ENCODE peak calls at places on chromosomes 6 and 20, in six cellular contexts. One of them, this sample, is unnamed.

GRCh38 chr6:131683479-131683878 is 17.7 kb downstream of the OR2A4 start:
- DNase-seq in left ventricle myocardium inferior: no peak
- DNase-seq in activated CD8-positive, alpha-beta memory T cell treated with anti-CD3 and anti-CD28 coated beads for 48 hours: no peak
- DNase-seq in stimulated activated naive CD8-positive, alpha-beta T cell treated with anti-CD3 and anti-CD28 coated beads, Interleukin-15, amount 100 ng/mL, for 72 hours: no peak
- DNase-seq in activated CD4-positive, alpha-beta T cell treated with anti-CD3 and anti-CD28 coated beads, Interleukin-2, amount 50 U/mL, for 1 hour: no peak
- DNase-seq in putamen: no peak
- DNase-seq in this sample: no peak

GRCh38 chr6:130676077-130676772 is 151.0 kb upstream of the SMLR1 start:
- DNase-seq in putamen: no peak
- DNase-seq in activated CD8-positive, alpha-beta memory T cell treated with anti-CD3 and anti-CD28 coated beads for 48 hours: no peak
- DNase-seq in left ventricle myocardium inferior: no peak
- DNase-seq in activated CD4-positive, alpha-beta T cell treated with anti-CD3 and anti-CD28 coated beads, Interleukin-2, amount 50 U/mL, for 1 hour: no peak
- DNase-seq in stimulated activated naive CD8-positive, alpha-beta T cell treated with anti-CD3 and anti-CD28 coated beads, Interleukin-15, amount 100 ng/mL, for 72 hours: no peak
- DNase-seq in this sample: peak

GRCh38 chr6:3516094-3516493 is 59.2 kb upstream of the SLC22A23 start:
- DNase-seq in activated CD8-positive, alpha-beta memory T cell treated with anti-CD3 and anti-CD28 coated beads for 48 hours: no peak
- DNase-seq in putamen: no peak
- DNase-seq in stimulated activated naive CD8-positive, alpha-beta T cell treated with anti-CD3 and anti-CD28 coated beads, Interleukin-15, amount 100 ng/mL, for 72 hours: no peak
- DNase-seq in activated CD4-positive, alpha-beta T cell treated with anti-CD3 and anti-CD28 coated beads, Interleukin-2, amount 50 U/mL, for 1 hour: no peak
- DNase-seq in left ventricle myocardium inferior: no peak
- DNase-seq in this sample: peak

GRCh38 chr6:110874880-110875547 is 429 bp downstream of the AMD1 start:
- DNase-seq in stimulated activated naive CD8-positive, alpha-beta T cell treated with anti-CD3 and anti-CD28 coated beads, Interleukin-15, amount 100 ng/mL, for 72 hours: peak
- DNase-seq in activated CD4-positive, alpha-beta T cell treated with anti-CD3 and anti-CD28 coated beads, Interleukin-2, amount 50 U/mL, for 1 hour: no peak
- DNase-seq in putamen: no peak
- DNase-seq in left ventricle myocardium inferior: peak
- DNase-seq in activated CD8-positive, alpha-beta memory T cell treated with anti-CD3 and anti-CD28 coated beads for 48 hours: peak
- DNase-seq in this sample: no peak

GRCh38 chr20:37940161-37940560 is 37.2 kb downstream of the VSTM2L start:
- DNase-seq in left ventricle myocardium inferior: no peak
- DNase-seq in activated CD8-positive, alpha-beta memory T cell treated with anti-CD3 and anti-CD28 coated beads for 48 hours: no peak
- DNase-seq in putamen: no peak
- DNase-seq in activated CD4-positive, alpha-beta T cell treated with anti-CD3 and anti-CD28 coated beads, Interleukin-2, amount 50 U/mL, for 1 hour: no peak
- DNase-seq in stimulated activated naive CD8-positive, alpha-beta T cell treated with anti-CD3 and anti-CD28 coated beads, Interleukin-15, amount 100 ng/mL, for 72 hours: no peak
- DNase-seq in this sample: no peak

GRCh38 chr6:134169881-134170486 is 117.6 kb upstream of the SLC2A12 start:
- DNase-seq in stimulated activated naive CD8-positive, alpha-beta T cell treated with anti-CD3 and anti-CD28 coated beads, Interleukin-15, amount 100 ng/mL, for 72 hours: no peak
- DNase-seq in activated CD8-positive, alpha-beta memory T cell treated with anti-CD3 and anti-CD28 coated beads for 48 hours: no peak
- DNase-seq in putamen: no peak
- DNase-seq in activated CD4-positive, alpha-beta T cell treated with anti-CD3 and anti-CD28 coated beads, Interleukin-2, amount 50 U/mL, for 1 hour: no peak
- DNase-seq in left ventricle myocardium inferior: no peak
- DNase-seq in this sample: no peak

GRCh38 chr6:148868901-148869300 is 122.1 kb downstream of the UST start:
- DNase-seq in activated CD8-positive, alpha-beta memory T cell treated with anti-CD3 and anti-CD28 coated beads for 48 hours: no peak
- DNase-seq in activated CD4-positive, alpha-beta T cell treated with anti-CD3 and anti-CD28 coated beads, Interleukin-2, amount 50 U/mL, for 1 hour: no peak
- DNase-seq in putamen: no peak
- DNase-seq in stimulated activated naive CD8-positive, alpha-beta T cell treated with anti-CD3 and anti-CD28 coated beads, Interleukin-15, amount 100 ng/mL, for 72 hours: no peak
- DNase-seq in left ventricle myocardium inferior: no peak
- DNase-seq in this sample: no peak

GRCh38 chr20:9400371-9401025 is 113.9 kb upstream of the LAMP5 start:
- DNase-seq in putamen: no peak
- DNase-seq in activated CD8-positive, alpha-beta memory T cell treated with anti-CD3 and anti-CD28 coated beads for 48 hours: no peak
- DNase-seq in activated CD4-positive, alpha-beta T cell treated with anti-CD3 and anti-CD28 coated beads, Interleukin-2, amount 50 U/mL, for 1 hour: no peak
- DNase-seq in stimulated activated naive CD8-positive, alpha-beta T cell treated with anti-CD3 and anti-CD28 coated beads, Interleukin-15, amount 100 ng/mL, for 72 hours: no peak
- DNase-seq in left ventricle myocardium inferior: no peak
- DNase-seq in this sample: peak

GRCh38 chr6:121652726-121653623 is 217.5 kb downstream of the GJA1 start:
- DNase-seq in activated CD8-positive, alpha-beta memory T cell treated with anti-CD3 and anti-CD28 coated beads for 48 hours: no peak
- DNase-seq in activated CD4-positive, alpha-beta T cell treated with anti-CD3 and anti-CD28 coated beads, Interleukin-2, amount 50 U/mL, for 1 hour: no peak
- DNase-seq in putamen: no peak
- DNase-seq in stimulated activated naive CD8-positive, alpha-beta T cell treated with anti-CD3 and anti-CD28 coated beads, Interleukin-15, amount 100 ng/mL, for 72 hours: no peak
- DNase-seq in left ventricle myocardium inferior: no peak
- DNase-seq in this sample: peak

GRCh38 chr6:14337157-14337556 is 219.6 kb downstream of the CD83 start:
- DNase-seq in putamen: no peak
- DNase-seq in activated CD8-positive, alpha-beta memory T cell treated with anti-CD3 and anti-CD28 coated beads for 48 hours: no peak
- DNase-seq in stimulated activated naive CD8-positive, alpha-beta T cell treated with anti-CD3 and anti-CD28 coated beads, Interleukin-15, amount 100 ng/mL, for 72 hours: no peak
- DNase-seq in left ventricle myocardium inferior: no peak
- DNase-seq in activated CD4-positive, alpha-beta T cell treated with anti-CD3 and anti-CD28 coated beads, Interleukin-2, amount 50 U/mL, for 1 hour: no peak
- DNase-seq in this sample: peak

GRCh38 chr20:50027611-50028105 is 44.9 kb downstream of the SNAI1 start:
- DNase-seq in stimulated activated naive CD8-positive, alpha-beta T cell treated with anti-CD3 and anti-CD28 coated beads, Interleukin-15, amount 100 ng/mL, for 72 hours: no peak
- DNase-seq in putamen: peak
- DNase-seq in activated CD4-positive, alpha-beta T cell treated with anti-CD3 and anti-CD28 coated beads, Interleukin-2, amount 50 U/mL, for 1 hour: no peak
- DNase-seq in activated CD8-positive, alpha-beta memory T cell treated with anti-CD3 and anti-CD28 coated beads for 48 hours: no peak
- DNase-seq in left ventricle myocardium inferior: peak
- DNase-seq in this sample: peak

GRCh38 chr6:501891-502601 is 110.5 kb downstream of the IRF4 start:
- DNase-seq in putamen: peak
- DNase-seq in activated CD4-positive, alpha-beta T cell treated with anti-CD3 and anti-CD28 coated beads, Interleukin-2, amount 50 U/mL, for 1 hour: peak
- DNase-seq in left ventricle myocardium inferior: no peak
- DNase-seq in stimulated activated naive CD8-positive, alpha-beta T cell treated with anti-CD3 and anti-CD28 coated beads, Interleukin-15, amount 100 ng/mL, for 72 hours: peak
- DNase-seq in activated CD8-positive, alpha-beta memory T cell treated with anti-CD3 and anti-CD28 coated beads for 48 hours: no peak
- DNase-seq in this sample: no peak

GRCh38 chr20:52975024-52975732 is 3.0 kb downstream of the TSHZ2 start:
- DNase-seq in stimulated activated naive CD8-positive, alpha-beta T cell treated with anti-CD3 and anti-CD28 coated beads, Interleukin-15, amount 100 ng/mL, for 72 hours: no peak
- DNase-seq in activated CD8-positive, alpha-beta memory T cell treated with anti-CD3 and anti-CD28 coated beads for 48 hours: no peak
- DNase-seq in activated CD4-positive, alpha-beta T cell treated with anti-CD3 and anti-CD28 coated beads, Interleukin-2, amount 50 U/mL, for 1 hour: peak
- DNase-seq in putamen: no peak
- DNase-seq in left ventricle myocardium inferior: no peak
- DNase-seq in this sample: no peak

GRCh38 chr20:5822569-5822968 is 72.4 kb downstream of the SHLD1 start:
- DNase-seq in activated CD4-positive, alpha-beta T cell treated with anti-CD3 and anti-CD28 coated beads, Interleukin-2, amount 50 U/mL, for 1 hour: no peak
- DNase-seq in stimulated activated naive CD8-positive, alpha-beta T cell treated with anti-CD3 and anti-CD28 coated beads, Interleukin-15, amount 100 ng/mL, for 72 hours: no peak
- DNase-seq in putamen: no peak
- DNase-seq in left ventricle myocardium inferior: no peak
- DNase-seq in activated CD8-positive, alpha-beta memory T cell treated with anti-CD3 and anti-CD28 coated beads for 48 hours: no peak
- DNase-seq in this sample: no peak